ENCODE peak calls at places on chromosomes 1 and 21, in five cellular contexts. E is IMR-90, P is H9, C is neural progenitor cell, V is endodermal cell. Z is an unnamed sample.

GRCh38 chr1:48691429-48692001 is 85.2 kb downstream of the BEND5 start:
- DNase-seq in E (no peak), P (no peak), V (no peak), C (no peak), Z (no peak)

GRCh38 chr1:229229721-229230135 is 41.2 kb upstream of the RAB4A start:
- DNase-seq in E (no peak), V (peak), C (peak), P (no peak), Z (no peak)

GRCh38 chr1:92329356-92330129 is 30.7 kb downstream of the RPAP2 start:
- DNase-seq in P (no peak), E (peak), C (no peak), V (no peak), Z (peak)

GRCh38 chr1:101219919-101220695 is 16.7 kb upstream of the S1PR1 start:
- DNase-seq in V (no peak), C (no peak), P (no peak), E (no peak), Z (no peak)

GRCh38 chr21:17900281-17900989 is 81.3 kb upstream of the C21orf91 start:
- DNase-seq in V (peak), E (no peak), C (peak), P (peak), Z (no peak)

GRCh38 chr1:113396585-113396984 is 6.3 kb downstream of the MAGI3 start:
- DNase-seq in E (peak), P (no peak), C (no peak), V (no peak), Z (peak)

GRCh38 chr1:160460214-160460642 is 59.9 kb downstream of the VANGL2 start:
- DNase-seq in V (no peak), P (no peak), C (no peak), E (no peak), Z (no peak)

GRCh38 chr1:110209715-110210603 is at the start of gene KCNC4:
- DNase-seq in E (peak), P (peak), C (peak), V (peak), Z (peak)

GRCh38 chr1:234879157-234880080 is 249.2 kb downstream of the TOMM20 start:
- DNase-seq in E (no peak), P (no peak), V (no peak), C (no peak), Z (no peak)

GRCh38 chr1:166811691-166812090 is 27.6 kb upstream of the POGK start:
- DNase-seq in E (peak), P (no peak), C (no peak), V (no peak), Z (no peak)

GRCh38 chr1:154350383-154350782 is 25.1 kb downstream of the ATP8B2 start:
- DNase-seq in C (no peak), E (no peak), P (peak), V (peak), Z (no peak)

GRCh38 chr1:53732912-53733317 is 6.0 kb downstream of the GLIS1 start:
- DNase-seq in E (peak), P (no peak), C (no peak), V (no peak), Z (peak)

GRCh38 chr1:229147086-229147485 is 123.8 kb upstream of the RAB4A start:
- DNase-seq in P (no peak), V (no peak), C (peak), E (no peak), Z (no peak)

GRCh38 chr1:232328496-232329102 is 301.3 kb downstream of the SIPA1L2 start:
- DNase-seq in P (no peak), V (no peak), E (peak), C (no peak), Z (peak)

GRCh38 chr1:161427733-161428516 is 60.2 kb upstream of the CFAP126 start:
- DNase-seq in C (peak), P (peak), V (peak), E (peak), Z (peak)

GRCh38 chr1:153733970-153734369 is 6.1 kb downstream of the INTS3 start:
- DNase-seq in C (no peak), P (no peak), E (no peak), V (no peak), Z (no peak)

GRCh38 chr1:161266096-161266679 is 7.6 kb downstream of the PCP4L1 start:
- DNase-seq in C (no peak), P (no peak), E (no peak), V (no peak), Z (peak)

GRCh38 chr1:188314557-188315137 is 1485.9 kb downstream of the PLA2G4A start:
- DNase-seq in V (no peak), P (no peak), E (no peak), C (no peak), Z (no peak)

GRCh38 chr1:888297-888696 is 35.4 kb upstream of the SAMD11 start:
- DNase-seq in E (no peak), C (no peak), V (no peak), P (no peak), Z (no peak)

GRCh38 chr1:201119826-201120225 is 7.2 kb downstream of the ASCL5 start:
- DNase-seq in E (no peak), V (no peak), C (no peak), P (no peak), Z (peak)

GRCh38 chr1:33966346-33967141 is 102.7 kb downstream of the HMGB4 start:
- DNase-seq in E (peak), V (no peak), C (no peak), P (no peak), Z (peak)

GRCh38 chr1:55214903-55215193 is 316 bp downstream of the USP24 start:
- DNase-seq in E (peak), P (peak), C (peak), V (peak), Z (peak)

GRCh38 chr1:8027748-8028631 is 1.9 kb upstream of the ERRFI1 start:
- DNase-seq in C (no peak), P (no peak), E (peak), V (no peak), Z (peak)

GRCh38 chr1:155186955-155187891 is 13.6 kb downstream of the TRIM46 start:
- DNase-seq in P (no peak), C (no peak), V (peak), E (no peak), Z (no peak)

GRCh38 chr1:114352797-114353196 is 158.2 kb downstream of the TRIM33 start:
- DNase-seq in E (no peak), P (no peak), V (no peak), C (no peak), Z (peak)

GRCh38 chr21:41993744-41994143 is 16.4 kb downstream of the ZBTB21 start:
- DNase-seq in V (no peak), C (no peak), E (peak), P (no peak), Z (peak)

GRCh38 chr1:174266991-174267612 is 107.8 kb downstream of the RABGAP1L start:
- DNase-seq in V (no peak), C (no peak), E (no peak), P (no peak), Z (no peak)

GRCh38 chr1:241270016-241270415 is 87.0 kb downstream of the RGS7 start:
- DNase-seq in P (no peak), C (no peak), E (no peak), V (no peak), Z (no peak)

GRCh38 chr1:177873238-177873637 is 96.6 kb downstream of the SEC16B start:
- DNase-seq in P (no peak), E (peak), V (no peak), C (no peak), Z (peak)

GRCh38 chr1:23210351-23210785 is 6.9 kb downstream of the HTR1D start:
- DNase-seq in P (peak), C (peak), V (peak), E (no peak), Z (no peak)

GRCh38 chr1:32758177-32758794 is 55.7 kb upstream of the SYNC start:
- DNase-seq in E (no peak), P (no peak), V (no peak), C (no peak), Z (no peak)

GRCh38 chr1:178126261-178126660 is 32.4 kb downstream of the RASAL2 start:
- DNase-seq in E (no peak), V (no peak), C (no peak), P (no peak), Z (no peak)

GRCh38 chr21:38476385-38476784 is 21.9 kb downstream of the ERG start:
- DNase-seq in C (no peak), E (no peak), P (no peak), V (no peak), Z (no peak)
- H3K27ac ChIP-seq in C (no peak), E (no peak), P (no peak), V (no peak), Z (no peak)

GRCh38 chr1:15799928-15800835 is 7.3 kb downstream of the UQCRHL start:
- DNase-seq in V (peak), C (peak), P (peak), E (peak), Z (peak)

GRCh38 chr1:15796086-15796462 is 11.4 kb downstream of the UQCRHL start:
- DNase-seq in P (no peak), C (peak), V (no peak), E (no peak), Z (no peak)

GRCh38 chr1:15802234-15802965 is 5.0 kb downstream of the UQCRHL start:
- DNase-seq in C (no peak), V (no peak), P (no peak), E (peak), Z (peak)

GRCh38 chr1:15799004-15799867 is 8.2 kb downstream of the UQCRHL start:
- DNase-seq in P (peak), V (peak), C (no peak), E (peak), Z (peak)

DNA sequence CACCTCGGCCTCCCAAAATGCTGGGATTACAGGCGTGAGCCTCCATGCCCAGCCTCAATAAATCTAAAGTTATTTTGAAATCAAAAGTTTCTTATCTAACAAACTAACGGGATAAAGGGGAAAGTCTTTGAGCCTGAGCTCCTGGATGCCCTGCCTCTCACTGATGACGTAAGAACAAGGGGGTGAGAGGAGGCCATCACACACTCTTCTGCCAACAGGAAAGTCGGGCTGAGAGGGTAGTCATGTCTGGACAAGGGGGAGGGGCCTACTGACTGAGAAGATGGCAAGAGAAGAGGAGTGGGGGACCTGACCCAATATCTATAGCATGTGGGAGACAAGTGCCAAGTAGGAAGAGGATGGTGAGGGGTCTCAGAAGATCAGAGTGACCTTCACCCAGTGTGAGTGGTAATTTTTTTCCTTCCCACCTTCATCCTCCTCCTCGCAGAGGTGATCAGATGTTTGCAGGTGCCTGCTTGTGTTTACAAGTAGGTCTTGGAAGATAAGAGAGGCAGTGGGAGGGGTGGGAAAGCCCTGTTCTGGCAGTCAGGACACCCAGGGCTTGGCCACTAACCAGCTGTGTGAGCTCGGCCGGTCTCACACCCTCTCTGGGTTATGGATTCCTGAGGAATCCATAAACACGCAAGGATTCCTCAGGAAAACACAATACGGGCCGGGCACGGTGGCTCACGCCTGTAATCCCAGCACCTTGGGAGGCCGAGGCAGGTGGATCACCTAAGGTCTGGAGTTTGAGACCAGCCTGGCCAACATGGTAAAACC is 9.6 kb downstream of the UQCRHL start:
- DNase-seq in P (no peak), E (peak), C (no peak), V (peak), Z (peak)
- H3K9ac ChIP-seq in P (no peak), E (no peak), C (no peak), V (no peak), Z (no peak)

DNA sequence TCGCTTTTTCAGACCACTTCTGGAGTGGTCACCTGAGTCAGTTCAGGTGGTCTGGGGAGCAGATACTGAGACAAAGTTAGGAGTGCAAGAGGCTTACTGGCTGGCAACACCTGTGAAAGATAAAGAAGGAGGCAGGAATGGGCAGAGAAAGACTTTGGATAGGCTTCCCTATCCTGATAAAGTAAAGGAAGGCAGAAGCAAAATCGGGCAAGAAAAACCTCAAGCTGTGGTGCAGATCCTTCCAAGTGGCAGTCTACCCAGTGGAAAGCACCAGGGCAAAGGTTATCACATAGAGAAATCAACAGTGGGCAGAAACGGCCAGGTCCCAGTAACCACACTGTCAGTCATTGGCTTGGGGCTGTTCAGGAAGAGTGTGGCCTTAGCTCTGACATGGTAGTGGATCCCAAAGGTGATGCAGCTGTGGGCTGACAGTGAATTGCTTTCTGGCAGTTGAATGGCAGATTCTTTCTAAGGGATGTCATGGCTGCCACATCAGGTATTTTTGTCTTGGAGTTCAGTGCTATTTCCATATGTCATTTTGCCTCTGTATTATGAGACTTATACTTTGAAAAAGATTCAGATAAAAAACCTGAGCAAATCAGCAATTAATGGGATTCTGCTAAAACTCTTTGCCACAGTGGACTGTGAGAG is 8.2 kb upstream of the CGN start:
- DNase-seq in C (no peak), P (no peak), V (peak), E (no peak), Z (no peak)
- H3K27ac ChIP-seq in C (no peak), P (no peak), V (no peak), E (no peak), Z (no peak)

GRCh38 chr1:30295674-30296073 is 427.7 kb downstream of the MATN1 start:
- DNase-seq in C (no peak), E (no peak), V (no peak), P (no peak), Z (no peak)
- H3K9ac ChIP-seq in C (no peak), E (no peak), V (no peak), P (no peak), Z (no peak)

GRCh38 chr1:223739366-223740057 is 27.2 kb downstream of the CAPN2 start:
- DNase-seq in P (no peak), V (no peak), E (no peak), C (no peak), Z (no peak)
- H3K27ac ChIP-seq in P (no peak), V (no peak), E (no peak), C (no peak), Z (no peak)

DNA sequence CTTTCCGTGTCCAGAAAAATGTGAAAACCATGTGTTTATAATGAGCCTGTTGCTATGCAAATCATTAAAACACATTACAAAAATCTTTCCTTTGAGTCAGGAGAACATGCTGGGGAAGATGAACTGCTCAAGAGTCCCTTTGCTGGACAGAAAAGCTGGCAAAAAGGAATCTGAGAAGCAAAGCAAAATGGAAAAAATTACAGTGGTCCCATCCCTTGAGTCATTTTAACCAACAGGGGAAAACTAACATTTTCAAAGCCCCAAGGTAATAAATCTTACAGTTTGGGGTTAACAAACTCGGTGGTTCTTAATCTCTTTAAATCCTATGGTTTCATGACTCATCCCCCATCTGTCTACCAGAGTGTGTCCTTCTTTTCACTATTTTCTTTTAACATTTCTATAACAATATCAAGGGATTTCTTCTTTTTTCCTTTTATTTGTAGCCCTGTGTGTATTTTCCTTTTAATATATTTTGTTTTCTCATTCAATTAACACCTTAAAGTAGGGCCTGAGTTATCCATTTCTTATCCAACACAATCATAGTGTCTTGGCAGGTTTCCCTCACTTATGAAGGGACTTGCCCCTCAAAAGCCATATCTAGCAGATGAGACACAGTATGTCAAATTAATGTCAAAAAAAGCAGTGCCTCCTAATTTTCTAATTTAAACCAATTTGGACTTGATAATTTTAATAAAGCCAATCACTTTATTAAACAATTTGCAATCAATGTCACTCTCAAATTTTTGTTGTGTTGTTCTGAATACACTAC is 105.4 kb downstream of the PTPN14 start:
- DNase-seq in C (no peak), V (no peak), E (peak), P (no peak), Z (peak)
- H3K9ac ChIP-seq in C (no peak), V (peak), E (no peak), P (no peak), Z (no peak)

DNA sequence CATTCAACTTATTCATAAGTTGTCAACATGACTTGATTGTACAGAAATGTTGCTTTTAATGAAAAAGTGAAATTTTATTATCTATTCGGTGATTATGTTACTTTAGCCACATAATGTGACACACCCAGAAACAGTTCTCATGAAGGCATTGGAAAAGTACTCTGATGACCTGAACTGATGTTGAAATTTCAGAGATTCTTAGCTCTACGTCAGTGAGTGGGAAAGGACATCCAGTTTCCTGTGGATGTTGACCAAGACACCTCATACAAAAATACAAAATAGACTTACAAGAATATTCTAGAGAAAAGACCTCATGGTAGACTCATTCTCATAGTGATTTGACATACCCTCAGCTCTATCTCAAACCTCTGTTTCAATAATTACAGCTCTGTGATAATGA is 37.2 kb downstream of the KCNK2 start:
- DNase-seq in P (no peak), E (peak), C (no peak), V (no peak), Z (peak)
- H3K27ac ChIP-seq in P (no peak), E (no peak), C (no peak), V (no peak), Z (no peak)

GRCh38 chr1:223175032-223175431 is 32.0 kb upstream of the TLR5 start:
- DNase-seq in E (peak), V (peak), C (peak), P (no peak), Z (no peak)
- H3K9ac ChIP-seq in E (no peak), V (no peak), C (no peak), P (no peak), Z (no peak)